ENCODE peak calls at places on chromosome 12, in ten cellular contexts. V, A, H, E, P, C, W, G, F and L are unnamed samples.

GRCh38 chr12:2170376-2170775 is 117.6 kb downstream of the CACNA1C start:
- DNase-seq in E (no peak), F (no peak), C (no peak), V (no peak), H (no peak), G (no peak), W (no peak), P (no peak), A (no peak), L (no peak)

GRCh38 chr12:40762072-40762471 is 69.8 kb downstream of the CNTN1 start:
- DNase-seq in F (no peak), A (no peak), C (no peak), E (no peak), H (no peak), W (no peak), P (no peak), G (no peak), V (no peak), L (no peak)

GRCh38 chr12:130498589-130499385 is 161.1 kb downstream of the PIWIL1 start:
- DNase-seq in H (no peak), E (no peak), C (no peak), W (no peak), A (no peak), F (no peak), P (no peak), V (no peak), G (no peak), L (no peak)

GRCh38 chr12:11729008-11729407 is 79.5 kb downstream of the ETV6 start:
- DNase-seq in C (no peak), A (no peak), F (no peak), W (peak), G (no peak), H (no peak), V (no peak), P (no peak), E (no peak), L (no peak)

GRCh38 chr12:118689793-118690192 is 291.5 kb upstream of the SRRM4 start:
- DNase-seq in W (no peak), A (no peak), P (no peak), G (no peak), V (no peak), H (no peak), E (no peak), F (no peak), C (no peak), L (no peak)

GRCh38 chr12:27332407-27333310 is at the start of gene BMAL2:
- DNase-seq in G (no peak), V (peak), H (peak), A (no peak), F (peak), W (peak), E (no peak), C (peak), P (peak), L (no peak)

GRCh38 chr12:68867606-68868005 is 59.6 kb downstream of the MDM2 start:
- DNase-seq in E (no peak), W (no peak), P (no peak), A (no peak), G (no peak), V (no peak), C (no peak), F (no peak), H (no peak), L (no peak)

GRCh38 chr12:89521348-89522238 is 3.0 kb downstream of the GALNT4 start:
- DNase-seq in G (no peak), E (no peak), W (no peak), V (no peak), H (no peak), C (no peak), A (no peak), F (no peak), P (no peak), L (no peak)

GRCh38 chr12:2283910-2284309 is 231.1 kb downstream of the CACNA1C start:
- DNase-seq in P (no peak), V (peak), H (no peak), C (no peak), E (no peak), A (no peak), F (no peak), W (no peak), G (no peak), L (no peak)

GRCh38 chr12:56116267-56117081 is at the start of gene RPL41:
- DNase-seq in P (peak), V (peak), G (peak), H (peak), E (peak), C (peak), F (peak), A (peak), W (peak), L (no peak)

GRCh38 chr12:6699989-6700645 is 498 bp downstream of the PIANP start:
- DNase-seq in E (no peak), P (peak), H (no peak), A (no peak), F (no peak), W (no peak), G (no peak), V (peak), C (no peak), L (no peak)

GRCh38 chr12:64160021-64160717 is 61.9 kb downstream of the KICS2 start:
- DNase-seq in G (no peak), A (no peak), H (no peak), E (no peak), P (no peak), W (no peak), F (no peak), V (no peak), C (no peak), L (no peak)

GRCh38 chr12:98369601-98370000 is 145.8 kb upstream of the TMPO start:
- DNase-seq in F (no peak), G (no peak), A (no peak), H (no peak), C (no peak), P (no peak), W (no peak), V (no peak), E (no peak), L (no peak)

GRCh38 chr12:104276192-104277131 is 27.1 kb upstream of the EID3 start:
- DNase-seq in V (no peak), H (no peak), C (no peak), A (no peak), W (peak), F (no peak), E (no peak), G (no peak), P (no peak), L (no peak)

GRCh38 chr12:75877588-75878381 is 153.8 kb downstream of the PHLDA1 start:
- DNase-seq in E (no peak), C (no peak), P (no peak), G (no peak), A (no peak), F (no peak), H (no peak), V (no peak), W (no peak), L (no peak)